ENCODE peak calls at places on chromosome 9, in eight cellular contexts. G, Y, U, N, X, J, H and V are unnamed samples.

GRCh38 chr9:34783951-34784487 is 74.1 kb upstream of the CCL21 start:
- DNase-seq in G (no peak), Y (no peak), U (no peak), N (no peak), X (no peak), J (no peak), H (no peak), V (no peak)

GRCh38 chr9:26750126-26750525 is 142.5 kb downstream of the CAAP1 start:
- DNase-seq in G (no peak), Y (no peak), U (no peak), N (no peak), X (no peak), J (no peak), H (no peak), V (no peak)

GRCh38 chr9:135761845-135762168 is 59.8 kb downstream of the KCNT1 start:
- DNase-seq in G (no peak), Y (no peak), U (no peak), N (no peak), X (no peak), J (no peak), H (no peak), V (no peak)

GRCh38 chr9:101307524-101308213 is 77.1 kb downstream of the BAAT start:
- DNase-seq in G (no peak), Y (no peak), U (no peak), N (no peak), X (no peak), J (no peak), H (no peak), V (no peak)

GRCh38 chr9:115118471-115119156 is 657 bp upstream of the TNC start:
- DNase-seq in G (peak; percentile 73), Y (peak; percentile 84), U (peak; percentile 25), N (peak; percentile 4), X (peak; percentile 62), J (no peak), H (peak; percentile 51), V (no peak)

GRCh38 chr9:91119147-91119546 is 242.6 kb downstream of the AUH start:
- DNase-seq in G (peak; percentile 37), Y (peak; percentile 59), U (peak; percentile 11), N (no peak), X (no peak), J (no peak), H (peak; percentile 48), V (no peak)

GRCh38 chr9:31137151-31137849 is 1247.1 kb upstream of the ACO1 start:
- DNase-seq in G (peak; percentile 95), Y (peak; percentile 0), U (no peak), N (no peak), X (no peak), J (no peak), H (no peak), V (no peak)

GRCh38 chr9:86859966-86860365 is 87.3 kb downstream of the GAS1 start:
- DNase-seq in G (no peak), Y (no peak), U (no peak), N (no peak), X (no peak), J (no peak), H (no peak), V (no peak)

GRCh38 chr9:134698587-134699342 is 57.2 kb downstream of the COL5A1 start:
- DNase-seq in G (peak; percentile 57), Y (peak; percentile 39), U (peak; percentile 89), N (peak; percentile 65), X (no peak), J (peak; percentile 60), H (no peak), V (no peak)

GRCh38 chr9:113463418-113464285 is at the start of gene RGS3:
- DNase-seq in G (no peak), Y (no peak), U (peak; percentile 43), N (no peak), X (no peak), J (no peak), H (no peak), V (peak; percentile 77)

GRCh38 chr9:123933401-123933800 is 3.5 kb upstream of the DENND1A start:
- DNase-seq in G (peak; percentile 75), Y (peak; percentile 23), U (no peak), N (no peak), X (no peak), J (no peak), H (no peak), V (no peak)

GRCh38 chr9:94553029-94553938 is 1.6 kb upstream of the PCAT7 start:
- DNase-seq in G (no peak), Y (no peak), U (no peak), N (peak; percentile 30), X (no peak), J (peak; percentile 47), H (no peak), V (no peak)

GRCh38 chr9:34693560-34693959 is 2.5 kb upstream of the CCL19 start:
- DNase-seq in G (no peak), Y (no peak), U (no peak), N (no peak), X (no peak), J (no peak), H (no peak), V (no peak)

GRCh38 chr9:78245401-78245800 is 9.5 kb downstream of the CEP78 start:
- DNase-seq in G (no peak), Y (no peak), U (no peak), N (no peak), X (no peak), J (no peak), H (no peak), V (no peak)

GRCh38 chr9:113882636-113883164 is 6.6 kb downstream of the ZNF618 start:
- DNase-seq in G (no peak), Y (no peak), U (no peak), N (no peak), X (no peak), J (no peak), H (no peak), V (no peak)

GRCh38 chr9:136840877-136841645 is 1.2 kb upstream of the AJM1 start:
- DNase-seq in G (peak; percentile 76), Y (peak; percentile 59), U (no peak), N (peak; percentile 51), X (no peak), J (no peak), H (no peak), V (no peak)

GRCh38 chr9:97038551-97038908 is 412 bp downstream of the CTSV start:
- DNase-seq in G (no peak), Y (no peak), U (peak; percentile 16), N (no peak), X (no peak), J (no peak), H (no peak), V (no peak)

GRCh38 chr9:70581214-70581966 is 166.9 kb upstream of the KLF9 start:
- DNase-seq in G (no peak), Y (no peak), U (no peak), N (no peak), X (no peak), J (peak; percentile 2), H (no peak), V (no peak)

DNA sequence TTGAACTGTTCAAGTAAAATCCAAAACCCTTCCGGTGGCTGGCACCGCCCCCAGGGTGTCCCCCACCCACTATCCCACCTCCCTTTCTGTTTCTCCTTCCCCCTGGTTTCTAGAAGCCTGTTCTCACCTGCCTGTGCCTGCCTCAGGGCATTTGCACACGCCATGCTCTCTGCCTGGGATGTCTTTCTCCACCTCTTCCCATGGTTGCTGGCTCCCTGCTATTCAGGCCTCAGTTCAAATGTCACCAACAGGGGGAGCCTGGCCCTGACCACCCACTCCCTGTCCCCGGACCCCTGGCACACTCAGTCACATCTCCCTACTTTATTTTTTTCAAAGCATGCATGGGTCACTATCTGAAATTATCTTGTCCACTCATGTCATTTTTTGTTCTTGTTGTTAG is 39.9 kb upstream of the EEIG1 start:
- DNase-seq in G (no peak), Y (no peak), U (no peak), N (peak; percentile 41), X (no peak), J (no peak), H (no peak), V (no peak)
- TF ChIP-seq CTCF in G (peak; percentile 21), Y (no peak), U (no peak), N (peak; percentile 39), X (peak; percentile 13), J (peak; percentile 75), H (no peak), V (peak; percentile 60)

DNA sequence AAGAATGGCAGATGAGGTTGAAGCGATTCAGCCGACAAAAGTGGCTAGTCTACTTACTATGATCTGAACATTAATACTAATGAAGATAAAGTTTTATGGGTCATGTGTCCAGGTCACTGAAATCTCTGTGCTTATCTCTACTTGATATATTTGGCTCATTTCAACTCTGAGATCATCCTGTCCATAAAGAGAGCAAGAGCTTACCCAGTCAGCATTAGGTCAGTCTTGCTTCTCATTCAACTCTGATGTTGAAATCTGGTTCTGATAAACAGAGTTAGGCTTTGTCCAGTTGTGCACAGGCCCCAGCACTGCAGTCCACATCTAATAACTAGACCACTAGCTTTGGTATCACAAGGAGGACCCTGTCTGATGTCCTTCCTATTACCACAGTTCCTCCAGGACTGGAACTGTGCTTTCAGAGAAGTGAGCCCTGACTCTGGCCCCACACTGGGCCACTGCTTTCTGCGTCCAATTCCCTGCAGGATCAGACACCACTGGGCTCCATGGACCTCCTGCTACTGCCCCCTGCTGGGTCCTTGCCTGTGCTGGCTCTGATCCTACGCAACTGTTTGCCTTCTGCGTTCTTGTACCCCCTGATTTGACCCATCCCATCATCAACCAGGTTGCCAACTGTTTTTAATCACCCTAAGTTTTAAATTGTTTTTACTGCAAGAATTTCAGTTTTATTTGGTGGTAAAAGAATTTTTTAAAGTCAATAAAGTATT is 23.7 kb upstream of the FAM120A start:
- DNase-seq in G (no peak), Y (no peak), U (peak; percentile 42), N (peak; percentile 32), X (no peak), J (no peak), H (no peak), V (no peak)
- TF ChIP-seq CTCF in G (no peak), Y (no peak), U (no peak), N (peak; percentile 50), X (no peak), J (peak; percentile 59), H (no peak), V (no peak)

GRCh38 chr9:18947772-18948391 is 85.1 kb downstream of the SAXO1 start:
- DNase-seq in G (no peak), Y (no peak), U (no peak), N (no peak), X (no peak), J (no peak), H (no peak), V (no peak)
- TF ChIP-seq CTCF in G (no peak), Y (no peak), U (no peak), N (no peak), X (no peak), J (no peak), H (no peak), V (peak; percentile 13)

DNA sequence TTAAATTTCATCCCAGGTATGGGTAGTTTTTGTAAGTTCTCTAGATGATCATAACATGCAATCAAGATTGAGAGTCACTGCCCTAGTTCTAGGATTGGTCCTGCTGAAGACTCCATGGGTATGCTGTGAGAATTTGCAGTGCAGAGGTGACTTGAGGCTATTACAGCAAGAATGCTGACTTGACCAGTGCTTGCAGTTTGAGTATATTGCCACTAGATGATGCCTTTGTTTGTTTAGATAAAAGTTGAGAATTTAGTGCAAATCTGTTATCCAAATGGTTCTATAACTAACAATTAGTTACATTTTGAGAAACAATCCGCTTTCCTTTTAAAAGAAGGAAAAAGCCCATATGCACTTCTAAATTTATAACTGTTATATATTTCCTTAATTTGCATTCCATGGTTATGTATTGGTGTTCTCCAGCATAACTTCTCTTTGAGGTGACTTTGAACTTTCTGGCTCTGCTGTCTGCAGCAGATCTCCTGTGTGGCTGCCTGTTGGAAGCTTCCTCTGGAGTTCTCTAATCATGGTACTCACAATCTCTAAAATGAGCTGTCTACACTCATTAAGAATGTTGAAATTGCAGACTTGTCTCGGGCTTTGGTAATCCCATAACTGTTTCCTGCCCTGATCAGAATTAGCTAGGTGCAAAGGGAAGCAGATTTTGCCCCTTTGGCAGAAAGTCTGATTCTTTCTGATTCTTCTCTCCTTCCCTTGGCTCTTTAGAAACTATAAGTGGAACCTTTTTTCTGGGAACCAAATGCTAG is 24.9 kb downstream of the MELK start:
- DNase-seq in G (peak; percentile 82), Y (peak; percentile 72), U (peak; percentile 9), N (peak; percentile 11), X (peak; percentile 28), J (peak; percentile 47), H (no peak), V (no peak)
- TF ChIP-seq CTCF in G (peak; percentile 89), Y (peak; percentile 86), U (peak; percentile 60), N (peak; percentile 53), X (peak; percentile 70), J (peak; percentile 76), H (no peak), V (peak; percentile 72)